ENCODE peak calls at places on chromosome 1, in ten cellular contexts. R is lower lobe of right lung; F is CD4-positive, alpha-beta T cell; G is cardiac muscle cell; T is CD4-positive, alpha-beta memory T cell; J is dorsolateral prefrontal cortex; N is ovary; K is tibial nerve; Z is left lung; Y is K562. O is an unnamed sample.

GRCh38 chr1:209823143-209824041 is 4.4 kb upstream of the UTP25 start:
- DNase-seq in N (no peak), F (no peak), Y (peak), Z (no peak), R (no peak), J (no peak), K (no peak), T (peak), G (peak), O (no peak)

GRCh38 chr1:179813626-179814351 is 63.8 kb downstream of the TOR1AIP2 start:
- DNase-seq in T (no peak), K (no peak), G (no peak), F (no peak), N (peak), J (no peak), R (no peak), Y (no peak), Z (no peak), O (no peak)

GRCh38 chr1:4969556-4970129 is 315.2 kb downstream of the AJAP1 start:
- DNase-seq in K (no peak), G (no peak), T (no peak), N (no peak), F (no peak), R (no peak), Y (no peak), Z (no peak), J (no peak), O (no peak)

GRCh38 chr1:79531790-79532189 is 525.3 kb upstream of the ADGRL4 start:
- DNase-seq in T (no peak), Y (no peak), N (no peak), J (no peak), K (no peak), Z (no peak), R (no peak), F (no peak), G (no peak), O (no peak)

GRCh38 chr1:199463521-199464127 is 563.9 kb upstream of the NR5A2 start:
- DNase-seq in Y (no peak), F (no peak), K (no peak), G (peak), R (no peak), Z (no peak), J (no peak), T (no peak), N (no peak), O (no peak)

GRCh38 chr1:194004146-194004545 is 817.7 kb upstream of the B3GALT2 start:
- DNase-seq in J (no peak), N (no peak), K (no peak), T (no peak), F (no peak), G (no peak), R (no peak), Y (no peak), Z (no peak), O (no peak)

GRCh38 chr1:93735722-93736121 is 54.1 kb upstream of the BCAR3 start:
- DNase-seq in G (no peak), Z (no peak), J (no peak), T (no peak), K (no peak), R (no peak), F (no peak), N (no peak), Y (no peak), O (no peak)

GRCh38 chr1:51622455-51622913 is 5.6 kb downstream of the OSBPL9 start:
- DNase-seq in N (no peak), J (no peak), G (peak), K (peak), R (no peak), Z (no peak), Y (peak), F (no peak), T (no peak), O (no peak)

GRCh38 chr1:12031039-12031980 is 12.0 kb downstream of the MIIP start:
- DNase-seq in Y (peak), N (peak), G (peak), J (no peak), F (peak), R (peak), T (peak), K (no peak), Z (no peak), O (peak)

GRCh38 chr1:61640531-61641125 is 84.3 kb downstream of the TM2D1 start:
- DNase-seq in Z (no peak), G (no peak), Y (no peak), N (peak), J (no peak), K (no peak), R (no peak), F (no peak), T (no peak), O (no peak)

GRCh38 chr1:113456967-113457366 is 66.7 kb downstream of the MAGI3 start:
- DNase-seq in G (no peak), J (no peak), Y (no peak), R (no peak), F (no peak), T (no peak), Z (no peak), N (no peak), K (peak), O (no peak)

GRCh38 chr1:209748620-209749019 is 7.2 kb upstream of the TRAF3IP3 start:
- DNase-seq in Z (no peak), T (no peak), J (no peak), F (no peak), G (no peak), N (no peak), R (no peak), K (no peak), Y (no peak), O (no peak)

GRCh38 chr1:240927815-240928214 is 315.9 kb upstream of the GREM2 start:
- DNase-seq in J (no peak), K (no peak), N (no peak), Y (no peak), T (no peak), G (no peak), R (no peak), F (no peak), Z (no peak), O (no peak)

GRCh38 chr1:176193023-176193422 is 14.1 kb downstream of the COP1 start:
- DNase-seq in N (no peak), R (no peak), J (no peak), Z (no peak), F (no peak), G (no peak), Y (no peak), T (no peak), K (no peak), O (no peak)

GRCh38 chr1:27555700-27556424 is 48.1 kb downstream of the AHDC1 start:
- DNase-seq in Y (peak), Z (peak), N (peak), J (no peak), G (no peak), R (no peak), K (peak), T (no peak), F (peak), O (no peak)

GRCh38 chr1:174871886-174872285 is 127.9 kb upstream of the CACYBP start:
- DNase-seq in F (no peak), T (no peak), Z (no peak), N (no peak), J (no peak), Y (no peak), G (no peak), K (no peak), R (no peak), O (no peak)

GRCh38 chr1:229268505-229268904 is 2.4 kb upstream of the RAB4A start:
- DNase-seq in Z (no peak), G (no peak), Y (no peak), K (no peak), N (no peak), T (no peak), J (no peak), R (no peak), F (no peak), O (no peak)

GRCh38 chr1:185733818-185734709 is at the start of gene HMCN1:
- DNase-seq in Z (peak), T (peak), Y (peak), J (peak), R (peak), K (peak), N (peak), G (peak), F (peak), O (peak)

GRCh38 chr1:214603819-214604252 is 841 bp downstream of the CENPF start:
- DNase-seq in Y (peak), Z (peak), N (no peak), J (no peak), R (no peak), T (no peak), F (no peak), K (no peak), G (peak), O (no peak)

GRCh38 chr1:107531065-107531908 is 390.4 kb downstream of the NTNG1 start:
- DNase-seq in F (no peak), K (no peak), G (no peak), N (no peak), Z (no peak), T (no peak), Y (no peak), J (no peak), R (no peak), O (no peak)

GRCh38 chr1:175527773-175528172 is 215.6 kb downstream of the TNR start:
- DNase-seq in T (no peak), Z (no peak), R (no peak), G (no peak), K (no peak), J (no peak), F (no peak), Y (no peak), N (no peak), O (no peak)

GRCh38 chr1:235996048-235996785 is 68.7 kb downstream of the NID1 start:
- DNase-seq in J (no peak), G (peak), F (no peak), K (no peak), N (no peak), T (no peak), Y (no peak), R (no peak), Z (no peak), O (no peak)

GRCh38 chr1:168368131-168368530 is 87.5 kb downstream of the TBX19 start:
- DNase-seq in T (no peak), K (no peak), G (no peak), F (no peak), R (no peak), Z (no peak), J (no peak), Y (no peak), N (no peak), O (no peak)

GRCh38 chr1:111968511-111968910 is 21.0 kb downstream of the KCND3 start:
- DNase-seq in G (no peak), F (no peak), Z (no peak), T (no peak), R (no peak), J (no peak), Y (no peak), N (no peak), K (no peak), O (no peak)
- H3K27ac ChIP-seq in G (no peak), F (no peak), Z (no peak), T (no peak), R (no peak), J (no peak), Y (no peak), N (no peak), K (no peak), O (no peak)

DNA sequence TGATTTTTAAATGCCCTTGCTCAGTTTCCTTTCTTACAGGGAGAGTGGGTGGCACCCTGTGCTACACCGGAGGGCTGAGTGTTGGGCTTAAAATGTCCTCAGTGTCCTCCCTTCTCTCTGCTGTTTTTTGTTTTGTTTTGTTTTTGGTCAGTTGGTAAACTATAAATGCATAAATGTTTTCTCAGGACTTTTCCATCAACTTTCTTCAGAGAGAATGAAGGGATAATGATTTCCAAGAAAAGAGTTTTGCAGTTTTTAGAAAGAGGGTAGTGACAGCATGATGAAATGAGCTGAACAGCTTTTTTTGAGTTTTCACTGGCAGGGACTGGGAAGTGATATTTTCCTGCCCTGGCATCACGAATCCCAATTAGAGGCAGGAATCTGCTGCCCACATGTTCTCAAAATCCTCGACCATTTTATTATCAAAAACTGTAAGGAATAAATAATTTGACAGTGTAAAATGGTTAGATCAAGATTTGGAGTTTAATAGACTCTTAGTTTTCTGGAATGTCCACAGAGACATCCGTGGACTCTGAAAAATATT is 15.2 kb downstream of the LAMC1 start:
- DNase-seq in Z (no peak), N (no peak), R (no peak), G (no peak), K (no peak), J (no peak), T (no peak), Y (no peak), F (no peak), O (no peak)
- H3K27ac ChIP-seq in Z (no peak), N (no peak), R (no peak), G (no peak), K (peak), J (no peak), T (no peak), Y (no peak), F (no peak), O (no peak)

DNA sequence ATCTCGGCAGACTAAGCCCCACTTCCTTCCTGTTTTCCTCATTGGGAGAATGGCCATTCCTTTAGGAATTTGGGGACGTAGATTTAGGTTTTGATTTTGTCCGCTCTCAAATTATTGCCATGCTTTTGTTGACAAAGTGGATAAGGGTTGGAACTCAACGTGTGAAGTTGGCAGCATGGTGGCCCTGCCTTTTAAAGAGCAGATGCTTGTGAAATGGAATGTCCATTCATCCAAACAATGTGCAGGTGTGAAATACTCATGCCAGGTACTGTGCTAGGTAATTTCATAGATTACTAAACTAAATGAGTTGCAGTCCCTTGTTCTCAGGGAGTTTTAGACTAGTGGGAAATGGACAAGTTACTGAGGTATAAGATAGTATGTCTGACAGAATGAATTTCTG is 75.0 kb downstream of the SPATA46 start:
- DNase-seq in Y (no peak), K (no peak), G (no peak), F (no peak), R (no peak), N (no peak), T (no peak), Z (no peak), J (no peak), O (no peak)
- H3K27ac ChIP-seq in Y (no peak), K (no peak), G (no peak), F (no peak), R (no peak), N (no peak), T (no peak), Z (no peak), J (no peak), O (no peak)

DNA sequence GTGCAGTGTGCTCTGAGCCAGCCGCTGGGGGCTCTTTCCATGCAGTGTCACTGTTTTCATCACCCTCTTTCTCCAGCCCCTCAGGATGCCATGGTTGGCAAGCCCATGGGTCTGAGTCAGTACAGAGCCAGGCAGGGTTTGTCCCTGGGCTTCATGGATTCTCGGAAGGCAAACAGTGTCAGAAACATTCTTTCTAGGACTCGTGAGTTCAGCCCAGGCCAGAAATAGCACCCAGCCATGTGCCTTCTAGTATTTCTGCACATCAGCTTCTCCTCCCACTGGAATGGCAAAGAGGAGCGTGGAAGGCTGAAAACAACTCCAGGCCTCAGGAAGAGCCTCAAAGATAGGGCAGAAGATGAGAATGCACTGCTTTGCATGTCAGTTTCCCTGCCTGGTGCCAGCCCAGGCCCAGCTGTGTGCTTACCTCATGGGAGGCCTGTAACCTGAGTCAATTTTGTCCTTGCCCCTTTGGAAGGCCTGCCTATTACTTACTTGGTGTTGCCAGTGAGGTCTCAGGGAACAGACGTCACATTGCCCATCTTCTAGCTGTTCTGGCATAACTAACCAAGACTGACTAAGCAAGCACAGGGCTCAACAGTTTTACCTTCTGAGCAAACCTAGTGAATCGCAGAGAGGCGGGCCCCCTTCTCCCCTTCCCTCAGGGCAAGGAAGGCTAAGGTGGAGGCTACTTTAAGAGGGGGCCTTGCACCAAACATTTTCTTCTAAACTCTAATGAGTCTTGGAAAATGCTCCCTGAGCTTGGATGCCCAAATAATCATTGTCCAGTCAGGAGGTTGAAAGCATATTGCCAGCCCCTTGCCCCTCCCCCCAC is 42.5 kb downstream of the GLUL start:
- DNase-seq in G (peak), Y (no peak), T (no peak), Z (no peak), K (no peak), F (no peak), N (no peak), R (no peak), J (no peak), O (no peak)
- H3K27ac ChIP-seq in G (peak), Y (no peak), T (no peak), Z (no peak), K (peak), F (no peak), N (no peak), R (no peak), J (no peak), O (no peak)